ENCODE peak calls at places on chromosome 11, in four cellular contexts. Q, N, S and H are unnamed samples.
A peak's percentile ranks its signal among the peaks of the same experiment; 100 is the strongest.

GRCh38 chr11:12066799-12067508 is 43.4 kb upstream of the MICAL2 start:
- DNase-seq in Q (peak; percentile 41), N (no peak), S (peak; percentile 90), H (peak; percentile 95)

GRCh38 chr11:79439893-79440450 is 858 bp downstream of the TENM4 start:
- DNase-seq in Q (no peak), N (no peak), S (no peak), H (no peak)

GRCh38 chr11:57792870-57793269 is 31.3 kb downstream of the CTNND1 start:
- DNase-seq in Q (no peak), S (no peak), N (no peak), H (no peak)

GRCh38 chr11:57255618-57256017 is 18.6 kb upstream of the APLNR start:
- DNase-seq in S (no peak), N (no peak), Q (no peak), H (no peak)

GRCh38 chr11:26344647-26345046 is 12.7 kb downstream of the ANO3 start:
- DNase-seq in S (no peak), N (peak; percentile 23), Q (no peak), H (no peak)

GRCh38 chr11:118396097-118396501 is 5.3 kb upstream of the ATP5MG start:
- DNase-seq in Q (no peak), N (no peak), S (no peak), H (no peak)

GRCh38 chr11:132718711-132719641 is 813.3 kb downstream of the OPCML start:
- DNase-seq in N (peak; percentile 78), Q (no peak), S (no peak), H (peak; percentile 1)

GRCh38 chr11:71115770-71116434 is 136.5 kb downstream of the SHANK2 start:
- DNase-seq in S (no peak), Q (no peak), N (no peak), H (no peak)

GRCh38 chr11:68844376-68844775 is 2.7 kb upstream of the CPT1A start:
- DNase-seq in S (no peak), Q (no peak), N (no peak), H (no peak)

GRCh38 chr11:102946237-102946636 is 9.3 kb downstream of the MMP13 start:
- DNase-seq in N (no peak), S (no peak), Q (no peak), H (no peak)

GRCh38 chr11:25068451-25068850 is 571.6 kb downstream of the LUZP2 start:
- DNase-seq in Q (no peak), N (no peak), S (no peak), H (no peak)

GRCh38 chr11:83072689-83073242 is 1.1 kb upstream of the RAB30 start:
- DNase-seq in S (no peak), N (no peak), Q (no peak), H (no peak)

GRCh38 chr11:94666792-94667721 is 99.9 kb downstream of the PIWIL4 start:
- DNase-seq in Q (no peak), S (no peak), N (no peak), H (no peak)

GRCh38 chr11:69470793-69471192 is 10.7 kb upstream of the LINC01488 start:
- DNase-seq in Q (no peak), N (no peak), S (no peak), H (no peak)

GRCh38 chr11:33445761-33446161 is 188.6 kb downstream of the HIPK3 start:
- DNase-seq in Q (no peak), S (no peak), N (peak; percentile 83), H (no peak)

GRCh38 chr11:35364101-35364780 is 55.1 kb downstream of the SLC1A2 start:
- DNase-seq in N (peak; percentile 94), S (peak; percentile 93), Q (peak; percentile 89), H (peak; percentile 80)

GRCh38 chr11:102172127-102172848 is 62.0 kb downstream of the YAP1 start:
- DNase-seq in Q (no peak), N (peak; percentile 69), S (no peak), H (no peak)

GRCh38 chr11:120186799-120187591 is 23.8 kb upstream of the OAF start:
- DNase-seq in S (no peak), Q (no peak), N (peak; percentile 59), H (no peak)

GRCh38 chr11:11146830-11147229 is 206.2 kb downstream of the CSNK2A3 start:
- DNase-seq in N (no peak), Q (no peak), S (peak; percentile 93), H (no peak)

GRCh38 chr11:34594603-34595002 is 26.3 kb upstream of the EHF start:
- DNase-seq in Q (no peak), N (no peak), S (no peak), H (no peak)

GRCh38 chr11:71488086-71488967 is 35.3 kb downstream of the NADSYN1 start:
- DNase-seq in Q (peak; percentile 71), S (peak; percentile 8), N (peak; percentile 66), H (no peak)

GRCh38 chr11:12556788-12557384 is 117.3 kb upstream of the TEAD1 start:
- DNase-seq in S (peak; percentile 40), N (peak; percentile 98), Q (peak; percentile 26), H (peak; percentile 90)

GRCh38 chr11:119519796-119520195 is 96.8 kb upstream of the THY1 start:
- DNase-seq in N (no peak), S (no peak), Q (no peak), H (no peak)

GRCh38 chr11:36586543-36586942 is 7.8 kb upstream of the IFTAP start:
- DNase-seq in S (no peak), Q (no peak), N (no peak), H (no peak)

GRCh38 chr11:79241842-79242241 is 199.0 kb downstream of the TENM4 start:
- DNase-seq in Q (no peak), N (no peak), S (no peak), H (no peak)

GRCh38 chr11:70788247-70789022 is 390.1 kb downstream of the CTTN start:
- DNase-seq in N (peak; percentile 91), S (no peak), Q (peak; percentile 86), H (peak; percentile 52)

GRCh38 chr11:112410325-112410724 is 149.7 kb upstream of the PLET1 start:
- DNase-seq in Q (no peak), S (no peak), N (no peak), H (no peak)

GRCh38 chr11:34968862-34969261 is 52.4 kb downstream of the PDHX start:
- DNase-seq in S (no peak), N (no peak), Q (no peak), H (no peak)

GRCh38 chr11:10916674-10917073 is 58.8 kb upstream of the ZBED5 start:
- DNase-seq in N (no peak), S (no peak), Q (no peak), H (no peak)

GRCh38 chr11:126186031-126186698 is 25.3 kb downstream of the RPUSD4 start:
- DNase-seq in Q (no peak), N (no peak), S (peak; percentile 83), H (no peak)

GRCh38 chr11:35626511-35626910 is 8.3 kb downstream of the FJX1 start:
- DNase-seq in S (no peak), Q (no peak), N (no peak), H (no peak)

GRCh38 chr11:35180311-35181233 is 41.6 kb downstream of the CD44 start:
- DNase-seq in N (peak; percentile 82), S (no peak), Q (no peak), H (no peak)

GRCh38 chr11:131504199-131504949 is 134.0 kb downstream of the NTM start:
- DNase-seq in Q (peak; percentile 32), S (no peak), N (peak; percentile 17), H (no peak)

DNA sequence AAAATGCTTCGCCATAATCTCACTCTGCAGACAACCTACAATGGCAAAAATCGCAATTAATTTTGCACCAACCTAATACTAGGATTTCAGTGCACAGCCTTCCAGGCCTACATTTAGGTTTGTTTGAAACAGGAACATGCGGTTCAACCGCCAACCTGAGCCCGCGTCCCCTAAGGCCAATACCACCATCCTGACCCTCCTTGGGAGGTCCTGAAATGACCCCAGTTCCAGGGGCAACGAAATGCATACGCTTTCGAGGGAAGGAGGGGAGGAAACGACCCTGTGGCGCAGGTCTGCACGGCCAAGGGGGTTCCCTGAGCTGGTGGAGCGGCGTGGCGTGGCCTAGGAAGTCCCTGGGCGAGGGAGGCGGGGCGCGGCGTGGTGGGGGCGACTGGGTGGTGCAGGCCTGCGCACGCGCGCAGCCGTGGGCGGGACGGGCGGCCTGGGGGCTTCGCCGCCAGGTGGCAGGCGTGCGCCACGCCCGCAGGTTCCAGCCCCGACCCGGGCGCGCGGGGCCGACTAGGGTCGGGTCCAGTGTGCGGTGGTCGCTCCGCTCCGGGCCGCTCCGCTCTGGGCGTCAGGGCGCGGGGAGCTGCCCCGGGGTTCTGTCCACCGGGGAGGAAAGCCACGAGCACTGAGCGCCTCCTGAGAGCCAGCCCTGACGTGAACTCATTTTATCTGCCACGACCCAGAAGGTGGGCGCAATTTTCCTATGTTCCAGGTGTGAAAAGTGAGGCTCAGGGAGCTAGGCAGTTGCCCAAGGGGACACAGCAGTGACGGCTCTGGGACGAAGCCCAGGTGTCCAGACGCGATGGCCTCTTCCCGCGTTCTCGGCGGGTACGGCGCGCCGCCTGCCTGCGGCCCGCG is 94.2 kb downstream of the SWAP70 start:
- DNase-seq in Q (peak; percentile 75), S (peak; percentile 73), N (peak; percentile 67), H (no peak)
- TF ChIP-seq CTCF in Q (peak; percentile 42), S (no peak), N (peak; percentile 13), H (no peak)

GRCh38 chr11:115237578-115237977 is 266.6 kb downstream of the CADM1 start:
- DNase-seq in N (no peak), Q (no peak), S (no peak), H (no peak)

GRCh38 chr11:115241899-115242298 is 262.3 kb downstream of the CADM1 start:
- DNase-seq in N (no peak), Q (no peak), S (no peak), H (no peak)

GRCh38 chr11:115238086-115238485 is 266.1 kb downstream of the CADM1 start:
- DNase-seq in N (peak; percentile 38), S (no peak), Q (no peak), H (no peak)

GRCh38 chr11:115234794-115235193 is 269.4 kb downstream of the CADM1 start:
- DNase-seq in Q (no peak), S (no peak), N (peak; percentile 51), H (no peak)

GRCh38 chr11:115238802-115239201 is 265.4 kb downstream of the CADM1 start:
- DNase-seq in S (no peak), N (no peak), Q (no peak), H (no peak)
- TF ChIP-seq CTCF in S (no peak), N (no peak), Q (no peak), H (peak; percentile 6)

GRCh38 chr11:67379061-67380058 is 6.0 kb upstream of the CLCF1 start:
- DNase-seq in Q (peak; percentile 93), S (no peak), N (peak; percentile 70), H (no peak)

GRCh38 chr11:67384851-67385366 is 6.9 kb upstream of the RAD9A start:
- DNase-seq in N (peak; percentile 55), Q (peak; percentile 79), S (no peak), H (no peak)

GRCh38 chr11:67378544-67378943 is 5.1 kb upstream of the CLCF1 start:
- DNase-seq in Q (no peak), N (no peak), S (no peak), H (no peak)

GRCh38 chr11:67381244-67381972 is 8.0 kb upstream of the CLCF1 start:
- DNase-seq in S (no peak), N (no peak), Q (no peak), H (no peak)

GRCh38 chr11:67382481-67383136 is 9.2 kb upstream of the RAD9A start:
- DNase-seq in N (peak; percentile 57), Q (peak; percentile 84), S (peak; percentile 68), H (no peak)
- TF ChIP-seq CTCF in N (peak; percentile 99), Q (peak; percentile 99), S (peak; percentile 99), H (peak; percentile 99)

DNA sequence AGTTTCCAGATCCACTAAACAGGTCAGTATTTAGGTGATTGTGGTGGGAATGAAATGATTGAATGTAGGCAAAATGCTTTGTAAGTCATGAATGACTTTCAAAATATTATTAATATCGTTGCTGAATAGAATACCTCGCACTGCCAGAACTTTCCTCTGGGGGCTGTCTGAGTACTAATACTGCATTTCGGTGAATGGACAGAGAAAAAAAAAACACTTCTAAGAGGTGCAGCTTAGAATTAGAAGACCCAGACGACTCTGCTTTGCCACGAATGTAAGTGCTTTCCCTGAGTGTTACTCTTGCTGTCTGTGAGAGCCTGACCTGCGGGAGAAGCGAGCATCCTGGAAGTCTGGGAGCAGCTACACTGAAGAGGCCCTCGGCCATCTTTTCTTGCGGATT is 95.0 kb downstream of the SCN3B start:
- DNase-seq in N (peak; percentile 20), S (no peak), Q (no peak), H (no peak)
- TF ChIP-seq CTCF in N (peak; percentile 15), S (no peak), Q (no peak), H (peak; percentile 43)